ENCODE peak calls at places on chromosome 17, in six cellular contexts. G is transverse colon, C is A549, O is ovary, T is tibial nerve, P is suprapubic skin. N is an unnamed sample.

GRCh38 chr17:66702106-66702936 is 132.6 kb upstream of the CACNG5 start:
- DNase-seq in T (no peak), O (no peak), P (no peak), C (peak; percentile 46), G (no peak), N (no peak)

GRCh38 chr17:58702045-58702476 is 9.7 kb downstream of the RAD51C start:
- DNase-seq in T (no peak), C (no peak), G (no peak), O (no peak), P (no peak), N (peak; percentile 73)

GRCh38 chr17:19461139-19461538 is 50.1 kb downstream of the RNF112 start:
- DNase-seq in P (no peak), O (no peak), T (no peak), G (no peak), C (no peak), N (peak; percentile 7)

GRCh38 chr17:67349420-67349819 is 17.0 kb downstream of the PSMD12 start:
- DNase-seq in T (no peak), C (no peak), O (no peak), P (no peak), G (no peak), N (no peak)

GRCh38 chr17:58344791-58345157 is 7.2 kb downstream of the SUPT4H1 start:
- DNase-seq in O (no peak), C (no peak), P (no peak), G (no peak), T (no peak), N (peak; percentile 62)

GRCh38 chr17:32099686-32100085 is 42.6 kb upstream of the RHOT1 start:
- DNase-seq in T (no peak), P (no peak), C (no peak), O (no peak), G (no peak), N (no peak)

GRCh38 chr17:41710472-41711090 is 1.6 kb upstream of the GAST start:
- DNase-seq in G (no peak), P (no peak), O (no peak), C (peak; percentile 62), T (no peak), N (no peak)

GRCh38 chr17:4642286-4642685 is 808 bp upstream of the ALOX15 start:
- DNase-seq in P (no peak), T (no peak), O (no peak), G (no peak), C (no peak), N (no peak)

GRCh38 chr17:32111141-32111771 is 31.0 kb upstream of the RHOT1 start:
- DNase-seq in P (no peak), G (peak; percentile 33), C (peak; percentile 68), O (peak; percentile 64), T (peak; percentile 58), N (no peak)

GRCh38 chr17:51245535-51245934 is 14.3 kb downstream of the MBTD1 start:
- DNase-seq in G (no peak), T (no peak), O (no peak), C (no peak), P (no peak), N (no peak)

GRCh38 chr17:6528557-6528956 is 27.8 kb downstream of the PITPNM3 start:
- DNase-seq in O (no peak), T (no peak), G (no peak), P (no peak), C (no peak), N (no peak)

GRCh38 chr17:56893503-56893902 is 20.3 kb downstream of the TRIM25 start:
- DNase-seq in C (no peak), O (no peak), G (no peak), P (no peak), T (no peak), N (no peak)

GRCh38 chr17:20063665-20064648 is 54.8 kb downstream of the SPECC1 start:
- DNase-seq in G (peak; percentile 54), T (peak; percentile 95), C (peak; percentile 91), O (peak; percentile 88), P (peak; percentile 94), N (peak; percentile 76)

GRCh38 chr17:36992701-36993100 is 43.9 kb downstream of the AATF start:
- DNase-seq in O (no peak), T (no peak), C (no peak), G (no peak), P (no peak), N (no peak)

GRCh38 chr17:82212331-82213250 is at the start of gene CCDC57:
- DNase-seq in G (peak; percentile 83), C (peak; percentile 85), P (peak; percentile 87), T (peak; percentile 52), O (peak; percentile 84), N (no peak)

GRCh38 chr17:48472485-48473281 is 42.7 kb upstream of the SKAP1 start:
- DNase-seq in C (peak; percentile 32), O (no peak), T (no peak), P (no peak), G (no peak), N (no peak)

GRCh38 chr17:60151355-60151754 is 1.6 kb downstream of the CA4 start:
- DNase-seq in O (no peak), G (no peak), P (no peak), C (no peak), T (no peak), N (no peak)

GRCh38 chr17:11943759-11944347 is 53.4 kb downstream of the ZNF18 start:
- DNase-seq in C (no peak), P (no peak), O (no peak), G (no peak), T (no peak), N (no peak)

GRCh38 chr17:59367657-59368045 is 36.2 kb downstream of the YPEL2 start:
- DNase-seq in C (no peak), P (no peak), T (no peak), G (no peak), O (no peak), N (no peak)

GRCh38 chr17:8079291-8080207 is 8.0 kb downstream of the ALOX12B start:
- DNase-seq in C (peak; percentile 90), O (peak; percentile 80), P (peak; percentile 82), G (peak; percentile 76), T (peak; percentile 49), N (no peak)

GRCh38 chr17:38751144-38751802 is 1.3 kb upstream of the PSMB3 start:
- DNase-seq in P (no peak), G (no peak), C (peak; percentile 61), T (no peak), O (no peak), N (no peak)

GRCh38 chr17:29158515-29159275 is 21.5 kb downstream of the MYO18A start:
- DNase-seq in O (peak; percentile 51), G (no peak), T (no peak), C (no peak), P (no peak), N (no peak)

GRCh38 chr17:41593306-41594095 is 6.8 kb upstream of the KRT14 start:
- DNase-seq in G (no peak), C (no peak), P (no peak), T (no peak), O (no peak), N (no peak)

GRCh38 chr17:42174126-42174783 is 6.7 kb downstream of the KCNH4 start:
- DNase-seq in G (no peak), C (no peak), P (no peak), T (no peak), O (no peak), N (no peak)

DNA sequence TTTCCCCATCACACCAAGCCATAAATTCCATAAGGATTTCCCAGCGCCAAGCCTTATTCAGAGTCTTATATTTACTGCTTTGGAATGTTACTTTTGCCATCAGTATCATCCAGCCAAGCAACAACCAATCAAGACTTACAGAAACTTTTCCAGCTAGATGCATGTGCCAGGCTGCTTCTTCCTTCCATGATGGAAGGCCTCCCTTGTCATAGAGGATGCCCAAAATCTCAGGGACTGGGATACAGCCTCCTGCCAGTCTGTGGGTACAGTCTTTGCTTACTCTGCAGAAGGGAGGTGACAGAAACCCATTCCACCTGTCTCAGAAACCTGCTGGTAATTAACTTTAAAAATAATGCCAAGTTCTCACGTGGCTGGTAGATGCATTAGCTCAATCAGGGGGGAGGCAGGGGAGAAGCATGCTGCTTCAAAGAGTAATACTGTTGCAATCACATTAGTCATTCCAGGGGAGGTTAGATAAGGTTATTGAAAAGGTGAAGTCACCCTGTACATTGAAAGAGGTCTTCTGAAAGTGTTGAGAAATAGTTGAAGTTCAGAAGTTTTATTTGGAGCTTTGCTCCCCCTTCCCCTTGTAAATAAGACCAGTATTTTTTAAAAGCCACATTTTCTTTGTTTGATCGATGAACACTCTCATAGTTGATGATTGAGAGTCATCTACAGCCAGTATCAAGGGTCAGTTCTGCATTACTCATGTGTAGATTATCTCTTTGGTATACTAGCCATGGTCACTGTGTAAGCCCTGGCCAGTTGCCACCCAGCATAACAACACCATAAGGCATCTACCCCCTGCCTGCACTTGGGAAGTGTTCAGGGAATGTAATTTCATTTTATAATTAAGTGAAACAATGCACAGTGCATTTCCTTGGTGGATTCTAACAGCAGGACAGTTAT is 22.2 kb downstream of the HLF start:
- DNase-seq in C (peak; percentile 80), P (no peak), G (peak; percentile 86), T (no peak), O (no peak), N (no peak)
- TF ChIP-seq EP300 in C (peak; percentile 95), P (no peak), G (no peak), T (no peak), O (no peak), N (no peak)

DNA sequence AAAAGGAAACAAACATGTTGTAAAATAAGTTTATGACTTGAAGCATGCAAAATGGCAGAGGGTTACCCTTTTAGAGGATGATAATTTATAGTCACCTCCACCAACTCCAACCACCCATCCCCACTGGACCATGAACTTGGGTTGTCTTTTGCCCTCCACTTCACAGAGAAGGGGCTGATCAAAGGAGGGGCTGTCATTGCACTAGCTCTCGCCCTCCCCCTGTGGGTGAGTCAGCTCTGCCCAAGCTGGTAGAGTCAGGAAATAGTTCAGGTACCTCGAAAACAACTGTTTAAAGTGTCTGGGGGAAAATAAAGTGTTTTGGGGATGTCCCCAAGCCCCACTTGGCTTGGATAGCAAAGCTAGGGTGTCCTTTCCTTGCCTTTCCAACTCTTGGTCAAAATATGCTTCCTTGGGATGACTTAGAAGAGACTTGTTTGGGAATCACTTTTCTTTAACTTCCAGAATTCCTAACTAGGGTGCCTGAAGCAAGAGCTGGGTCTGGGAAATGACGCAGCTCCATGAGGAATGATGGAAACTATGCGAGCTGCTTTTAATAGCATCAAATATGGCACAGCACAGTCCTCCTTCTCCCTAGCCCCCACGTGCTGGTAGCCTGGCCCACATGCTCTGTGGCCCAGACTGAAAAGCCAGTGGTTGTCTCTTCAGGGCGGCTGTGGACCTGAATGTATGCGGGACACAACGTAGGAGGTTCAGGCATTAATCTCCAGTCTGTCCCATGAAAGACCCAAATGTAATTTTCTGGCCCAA is 40.7 kb downstream of the TBX4 start:
- DNase-seq in O (no peak), T (no peak), G (no peak), C (no peak), P (no peak), N (no peak)
- TF ChIP-seq EP300 in O (no peak), T (no peak), G (no peak), C (no peak), P (no peak), N (no peak)

GRCh38 chr17:43709210-43709609 is 47.5 kb upstream of the MEOX1 start:
- DNase-seq in O (no peak), P (no peak), G (no peak), T (no peak), C (no peak), N (no peak)
- TF ChIP-seq EP300 in O (no peak), P (no peak), G (no peak), T (no peak), C (no peak), N (no peak)

GRCh38 chr17:9101356-9101755 is 80.0 kb downstream of the NTN1 start:
- DNase-seq in T (no peak), C (no peak), G (no peak), O (no peak), P (no peak), N (no peak)

GRCh38 chr17:9095390-9095789 is 74.1 kb downstream of the NTN1 start:
- DNase-seq in T (peak; percentile 22), O (no peak), C (no peak), G (no peak), P (no peak), N (no peak)

GRCh38 chr17:9098242-9098641 is 76.9 kb downstream of the NTN1 start:
- DNase-seq in P (no peak), C (no peak), O (no peak), T (no peak), G (no peak), N (no peak)
- TF ChIP-seq EP300 in P (no peak), C (no peak), O (no peak), T (no peak), G (no peak), N (no peak)